ENCODE peak calls at places on chromosome 7, in six cellular contexts. M, X, W, N, B and O are unnamed samples.

GRCh38 chr7:150307129-150307528 is 16.0 kb upstream of the LRRC61 start:
- DNase-seq in M (no peak), N (no peak), B (no peak), W (no peak), X (no peak), O (no peak)

GRCh38 chr7:13104128-13104527 is 416.7 kb downstream of the ARL4A start:
- DNase-seq in W (peak), N (no peak), B (no peak), M (no peak), X (no peak), O (no peak)

GRCh38 chr7:131057524-131058065 is 270.1 kb upstream of the MKLN1 start:
- DNase-seq in X (no peak), B (peak), N (peak), M (no peak), W (no peak), O (no peak)

GRCh38 chr7:130793855-130794618 is 60.0 kb upstream of the KLF14 start:
- DNase-seq in W (no peak), X (no peak), N (no peak), B (peak), M (peak), O (peak)

GRCh38 chr7:106683941-106684340 is 23.0 kb upstream of the CCDC71L start:
- DNase-seq in B (no peak), N (no peak), M (no peak), X (no peak), W (no peak), O (no peak)

GRCh38 chr7:132321387-132321786 is 254.9 kb downstream of the PLXNA4 start:
- DNase-seq in M (peak), X (no peak), B (peak), W (no peak), N (no peak), O (no peak)

GRCh38 chr7:66697451-66698438 is 42.8 kb upstream of the RABGEF1 start:
- DNase-seq in M (no peak), X (no peak), N (peak), W (no peak), B (peak), O (peak)

GRCh38 chr7:17939670-17940301 is 508 bp downstream of the SNX13 start:
- DNase-seq in M (peak), W (peak), N (peak), B (peak), X (peak), O (peak)

GRCh38 chr7:111184960-111185359 is 94.0 kb downstream of the LRRN3 start:
- DNase-seq in M (no peak), W (no peak), N (no peak), B (no peak), X (no peak), O (no peak)

GRCh38 chr7:40966693-40967092 is 736.2 kb downstream of the INHBA start:
- DNase-seq in B (no peak), W (no peak), N (no peak), X (no peak), M (no peak), O (no peak)

GRCh38 chr7:55400191-55400590 is 35.1 kb downstream of the LANCL2 start:
- DNase-seq in B (no peak), N (no peak), W (no peak), X (no peak), M (no peak), O (peak)

GRCh38 chr7:31122649-31123058 is 70.5 kb downstream of the ADCYAP1R1 start:
- DNase-seq in M (peak), N (peak), W (peak), B (peak), X (peak), O (peak)